ENCODE peak calls at places on chromosomes 3 and 15, in nine cellular contexts. One of them, this sample, is unnamed.

GRCh38 chr3:177145402-177145801 is 51.9 kb downstream of the TBL1XR1 start:
- DNase-seq in adrenal gland: no peak
- DNase-seq in omental fat pad: no peak
- DNase-seq in sigmoid colon: no peak
- DNase-seq in WERI-Rb-1: no peak
- DNase-seq in psoas muscle: no peak
- DNase-seq in H1: no peak
- DNase-seq in tibial nerve: no peak
- DNase-seq in Panc1: no peak
- DNase-seq in this sample: no peak

GRCh38 chr3:50303038-50303815 is at the start of gene HYAL1:
- DNase-seq in H1: peak
- DNase-seq in tibial nerve: peak
- DNase-seq in omental fat pad: no peak
- DNase-seq in sigmoid colon: peak
- DNase-seq in Panc1: no peak
- DNase-seq in adrenal gland: peak
- DNase-seq in WERI-Rb-1: peak
- DNase-seq in psoas muscle: peak
- DNase-seq in this sample: no peak

GRCh38 chr3:106228271-106228670 is 359.5 kb upstream of the CBLB start:
- DNase-seq in WERI-Rb-1: no peak
- DNase-seq in psoas muscle: no peak
- DNase-seq in H1: no peak
- DNase-seq in sigmoid colon: no peak
- DNase-seq in tibial nerve: no peak
- DNase-seq in adrenal gland: no peak
- DNase-seq in Panc1: no peak
- DNase-seq in omental fat pad: no peak
- DNase-seq in this sample: no peak

GRCh38 chr3:191774485-191774884 is 313.5 kb downstream of the PYDC2 start:
- DNase-seq in tibial nerve: no peak
- DNase-seq in Panc1: no peak
- DNase-seq in WERI-Rb-1: no peak
- DNase-seq in omental fat pad: no peak
- DNase-seq in adrenal gland: peak
- DNase-seq in H1: no peak
- DNase-seq in psoas muscle: no peak
- DNase-seq in sigmoid colon: no peak
- DNase-seq in this sample: no peak

GRCh38 chr3:137764563-137765309 is 621 bp downstream of the SOX14 start:
- DNase-seq in tibial nerve: no peak
- DNase-seq in psoas muscle: no peak
- DNase-seq in adrenal gland: no peak
- DNase-seq in WERI-Rb-1: no peak
- DNase-seq in sigmoid colon: no peak
- DNase-seq in Panc1: no peak
- DNase-seq in H1: peak
- DNase-seq in omental fat pad: no peak
- DNase-seq in this sample: no peak

GRCh38 chr3:108271626-108272025 is 24.7 kb upstream of the HHLA2 start:
- DNase-seq in H1: no peak
- DNase-seq in sigmoid colon: no peak
- DNase-seq in tibial nerve: no peak
- DNase-seq in WERI-Rb-1: no peak
- DNase-seq in adrenal gland: no peak
- DNase-seq in omental fat pad: no peak
- DNase-seq in psoas muscle: no peak
- DNase-seq in Panc1: no peak
- DNase-seq in this sample: no peak

GRCh38 chr15:63135281-63135680 is 13.6 kb downstream of the LACTB start:
- DNase-seq in WERI-Rb-1: no peak
- DNase-seq in H1: no peak
- DNase-seq in sigmoid colon: no peak
- DNase-seq in psoas muscle: no peak
- DNase-seq in omental fat pad: no peak
- DNase-seq in tibial nerve: no peak
- DNase-seq in adrenal gland: no peak
- DNase-seq in Panc1: no peak
- DNase-seq in this sample: no peak

GRCh38 chr15:96893159-96893906 is 562.8 kb downstream of the NR2F2 start:
- DNase-seq in adrenal gland: peak
- DNase-seq in omental fat pad: no peak
- DNase-seq in psoas muscle: no peak
- DNase-seq in sigmoid colon: no peak
- DNase-seq in H1: no peak
- DNase-seq in tibial nerve: no peak
- DNase-seq in Panc1: no peak
- DNase-seq in WERI-Rb-1: no peak
- DNase-seq in this sample: no peak

GRCh38 chr15:80152896-80153876 is at the start of gene FAH:
- DNase-seq in WERI-Rb-1: no peak
- DNase-seq in H1: peak
- DNase-seq in sigmoid colon: no peak
- DNase-seq in psoas muscle: peak
- DNase-seq in omental fat pad: no peak
- DNase-seq in adrenal gland: peak
- DNase-seq in tibial nerve: no peak
- DNase-seq in Panc1: no peak
- DNase-seq in this sample: no peak

GRCh38 chr3:49868951-49869454 is 703 bp downstream of the CAMKV start:
- DNase-seq in H1: peak
- DNase-seq in tibial nerve: no peak
- DNase-seq in WERI-Rb-1: peak
- DNase-seq in omental fat pad: no peak
- DNase-seq in sigmoid colon: no peak
- DNase-seq in psoas muscle: no peak
- DNase-seq in Panc1: no peak
- DNase-seq in adrenal gland: no peak
- DNase-seq in this sample: no peak

GRCh38 chr15:96360581-96361308 is 30.2 kb downstream of the NR2F2 start:
- DNase-seq in H1: peak
- DNase-seq in omental fat pad: no peak
- DNase-seq in tibial nerve: no peak
- DNase-seq in Panc1: no peak
- DNase-seq in psoas muscle: no peak
- DNase-seq in sigmoid colon: no peak
- DNase-seq in adrenal gland: no peak
- DNase-seq in WERI-Rb-1: no peak
- DNase-seq in this sample: no peak

GRCh38 chr15:44069489-44069888 is 125.6 kb downstream of the FRMD5 start:
- DNase-seq in adrenal gland: no peak
- DNase-seq in Panc1: no peak
- DNase-seq in H1: no peak
- DNase-seq in omental fat pad: no peak
- DNase-seq in WERI-Rb-1: no peak
- DNase-seq in sigmoid colon: no peak
- DNase-seq in tibial nerve: no peak
- DNase-seq in psoas muscle: no peak
- DNase-seq in this sample: no peak

GRCh38 chr3:13844911-13845310 is 35.0 kb downstream of the WNT7A start:
- DNase-seq in adrenal gland: no peak
- DNase-seq in Panc1: no peak
- DNase-seq in psoas muscle: no peak
- DNase-seq in H1: no peak
- DNase-seq in WERI-Rb-1: no peak
- DNase-seq in sigmoid colon: no peak
- DNase-seq in tibial nerve: no peak
- DNase-seq in omental fat pad: no peak
- DNase-seq in this sample: no peak

GRCh38 chr15:63605036-63605435 is 7.8 kb downstream of the FBXL22 start:
- DNase-seq in adrenal gland: no peak
- DNase-seq in H1: no peak
- DNase-seq in omental fat pad: no peak
- DNase-seq in Panc1: no peak
- DNase-seq in WERI-Rb-1: no peak
- DNase-seq in psoas muscle: no peak
- DNase-seq in tibial nerve: no peak
- DNase-seq in sigmoid colon: no peak
- DNase-seq in this sample: no peak

GRCh38 chr3:56792201-56792600 is 9.5 kb downstream of the ARHGEF3 start:
- DNase-seq in WERI-Rb-1: no peak
- DNase-seq in adrenal gland: peak
- DNase-seq in H1: no peak
- DNase-seq in tibial nerve: no peak
- DNase-seq in Panc1: no peak
- DNase-seq in psoas muscle: peak
- DNase-seq in omental fat pad: no peak
- DNase-seq in sigmoid colon: no peak
- DNase-seq in this sample: no peak

GRCh38 chr15:77032052-77032646 is 37.2 kb downstream of the PSTPIP1 start:
- DNase-seq in Panc1: no peak
- DNase-seq in H1: peak
- DNase-seq in omental fat pad: no peak
- DNase-seq in adrenal gland: peak
- DNase-seq in sigmoid colon: peak
- DNase-seq in tibial nerve: peak
- DNase-seq in psoas muscle: peak
- DNase-seq in WERI-Rb-1: no peak
- DNase-seq in this sample: peak

GRCh38 chr3:185712337-185712736 is 112.5 kb downstream of the IGF2BP2 start:
- DNase-seq in omental fat pad: no peak
- DNase-seq in tibial nerve: no peak
- DNase-seq in adrenal gland: no peak
- DNase-seq in psoas muscle: no peak
- DNase-seq in H1: no peak
- DNase-seq in sigmoid colon: no peak
- DNase-seq in Panc1: no peak
- DNase-seq in WERI-Rb-1: no peak
- DNase-seq in this sample: no peak

GRCh38 chr15:81296673-81297072 is 27.3 kb downstream of the STARD5 start:
- DNase-seq in Panc1: no peak
- DNase-seq in WERI-Rb-1: no peak
- DNase-seq in tibial nerve: no peak
- DNase-seq in sigmoid colon: peak
- DNase-seq in adrenal gland: peak
- DNase-seq in omental fat pad: no peak
- DNase-seq in psoas muscle: peak
- DNase-seq in H1: no peak
- DNase-seq in this sample: no peak

GRCh38 chr3:194030372-194030771 is 105.6 kb upstream of the HES1 start:
- DNase-seq in sigmoid colon: no peak
- DNase-seq in adrenal gland: no peak
- DNase-seq in H1: no peak
- DNase-seq in WERI-Rb-1: no peak
- DNase-seq in psoas muscle: no peak
- DNase-seq in tibial nerve: no peak
- DNase-seq in Panc1: no peak
- DNase-seq in omental fat pad: no peak
- DNase-seq in this sample: no peak

DNA sequence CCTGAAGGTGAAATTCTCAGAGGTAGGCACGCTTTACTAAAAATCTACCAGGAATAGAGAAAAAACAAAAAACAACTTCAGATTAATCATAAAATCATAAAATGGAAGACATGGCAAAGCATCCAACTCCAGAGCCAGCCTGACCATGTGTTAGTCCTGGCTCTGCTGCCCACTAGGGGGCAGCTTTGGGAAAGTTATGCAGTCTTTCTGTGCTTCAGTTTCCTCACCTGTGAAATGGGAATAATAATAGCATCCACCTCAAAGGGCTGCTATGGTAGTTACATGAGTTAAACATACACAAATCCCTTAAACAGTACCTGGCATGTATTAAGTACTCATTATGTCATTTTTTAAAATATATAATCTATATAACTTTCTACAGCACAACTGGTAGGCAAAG is 52.3 kb downstream of the WNT5A start:
- DNase-seq in H1: peak
- DNase-seq in sigmoid colon: no peak
- DNase-seq in Panc1: peak
- DNase-seq in adrenal gland: peak
- DNase-seq in psoas muscle: no peak
- DNase-seq in tibial nerve: no peak
- DNase-seq in WERI-Rb-1: peak
- DNase-seq in omental fat pad: no peak
- DNase-seq in this sample: no peak
- TF ChIP-seq CTCF in H1: peak
- TF ChIP-seq CTCF in sigmoid colon: no peak
- TF ChIP-seq CTCF in Panc1: peak
- TF ChIP-seq CTCF in adrenal gland: peak
- TF ChIP-seq CTCF in psoas muscle: peak
- TF ChIP-seq CTCF in tibial nerve: no peak
- TF ChIP-seq CTCF in WERI-Rb-1: peak
- TF ChIP-seq CTCF in omental fat pad: no peak
- TF ChIP-seq CTCF in this sample: peak

DNA sequence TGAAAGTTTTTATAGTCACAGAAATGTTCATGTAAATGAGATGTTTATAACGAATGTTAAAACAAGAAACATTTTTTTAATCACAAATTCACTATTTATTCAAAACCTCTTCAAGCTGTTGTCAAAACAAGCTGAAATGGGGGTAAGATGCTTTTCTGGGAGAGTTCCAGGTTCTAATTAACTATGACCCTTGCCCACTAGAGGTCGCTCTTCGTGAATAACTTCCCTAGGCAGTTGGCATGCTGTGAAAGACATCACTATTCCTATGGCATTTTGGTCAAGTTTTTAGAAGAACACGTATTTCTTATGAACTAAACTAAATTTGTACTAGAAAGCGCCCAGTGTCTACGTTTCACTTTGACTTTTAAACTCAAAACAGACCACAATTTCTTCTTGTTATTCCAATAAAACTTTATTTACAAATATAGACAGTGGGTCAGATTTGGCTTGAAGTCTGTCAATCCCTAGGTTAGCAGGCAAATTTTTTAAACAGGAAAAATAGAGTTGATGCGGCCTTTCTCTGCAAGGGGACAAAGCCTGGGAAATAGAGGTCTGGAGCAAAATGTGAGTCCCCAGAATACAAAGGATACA is 62.8 kb upstream of the CMTM8 start:
- DNase-seq in sigmoid colon: no peak
- DNase-seq in H1: peak
- DNase-seq in WERI-Rb-1: peak
- DNase-seq in Panc1: peak
- DNase-seq in tibial nerve: no peak
- DNase-seq in psoas muscle: no peak
- DNase-seq in adrenal gland: peak
- DNase-seq in omental fat pad: no peak
- DNase-seq in this sample: peak
- TF ChIP-seq CTCF in sigmoid colon: no peak
- TF ChIP-seq CTCF in H1: peak
- TF ChIP-seq CTCF in WERI-Rb-1: peak
- TF ChIP-seq CTCF in Panc1: peak
- TF ChIP-seq CTCF in tibial nerve: peak
- TF ChIP-seq CTCF in psoas muscle: peak
- TF ChIP-seq CTCF in adrenal gland: peak
- TF ChIP-seq CTCF in omental fat pad: no peak
- TF ChIP-seq CTCF in this sample: peak

GRCh38 chr15:66387176-66388056 is 704 bp downstream of the MAP2K1 start:
- DNase-seq in WERI-Rb-1: peak
- DNase-seq in omental fat pad: peak
- DNase-seq in psoas muscle: peak
- DNase-seq in Panc1: no peak
- DNase-seq in adrenal gland: peak
- DNase-seq in sigmoid colon: peak
- DNase-seq in tibial nerve: peak
- DNase-seq in H1: peak
- DNase-seq in this sample: peak
- TF ChIP-seq CTCF in WERI-Rb-1: peak
- TF ChIP-seq CTCF in omental fat pad: no peak
- TF ChIP-seq CTCF in psoas muscle: peak
- TF ChIP-seq CTCF in Panc1: peak
- TF ChIP-seq CTCF in adrenal gland: peak
- TF ChIP-seq CTCF in sigmoid colon: peak
- TF ChIP-seq CTCF in tibial nerve: no peak
- TF ChIP-seq CTCF in H1: peak
- TF ChIP-seq CTCF in this sample: peak

GRCh38 chr15:90086868-90087268 is 15.4 kb downstream of the IDH2 start:
- DNase-seq in Panc1: no peak
- DNase-seq in tibial nerve: no peak
- DNase-seq in psoas muscle: peak
- DNase-seq in WERI-Rb-1: peak
- DNase-seq in omental fat pad: no peak
- DNase-seq in sigmoid colon: no peak
- DNase-seq in adrenal gland: peak
- DNase-seq in H1: peak
- DNase-seq in this sample: no peak
- TF ChIP-seq CTCF in Panc1: peak
- TF ChIP-seq CTCF in tibial nerve: peak
- TF ChIP-seq CTCF in psoas muscle: peak
- TF ChIP-seq CTCF in WERI-Rb-1: peak
- TF ChIP-seq CTCF in omental fat pad: no peak
- TF ChIP-seq CTCF in sigmoid colon: no peak
- TF ChIP-seq CTCF in adrenal gland: peak
- TF ChIP-seq CTCF in H1: peak
- TF ChIP-seq CTCF in this sample: peak